ENCODE peak calls at places on chromosomes 6 and 20, in seven cellular contexts. Q is brain microvascular endothelial cell, R is T-helper 1 cell, E is Right ventricle myocardium superior, X is mucosa of gallbladder, K is NCI-H510A, W is AG10803. J is an unnamed sample.

GRCh38 chr6:139587469-139587868 is 213.0 kb upstream of the CITED2 start:
- DNase-seq in R (no peak), K (no peak), Q (peak), X (no peak), E (no peak), W (peak), J (no peak)

GRCh38 chr20:24782801-24783630 is 166.1 kb upstream of the CST7 start:
- DNase-seq in X (no peak), K (no peak), E (no peak), Q (no peak), R (no peak), W (no peak), J (no peak)

GRCh38 chr6:108541843-108542795 is 18.6 kb upstream of the FOXO3 start:
- DNase-seq in Q (peak), W (peak), X (peak), R (peak), K (peak), E (peak), J (no peak)

GRCh38 chr6:55456016-55456415 is 123.0 kb downstream of the HMGCLL1 start:
- DNase-seq in W (peak), X (no peak), E (no peak), K (no peak), R (no peak), Q (no peak), J (no peak)

GRCh38 chr6:1110164-1110563 is 201.7 kb upstream of the FOXQ1 start:
- DNase-seq in E (no peak), R (no peak), Q (no peak), W (no peak), X (no peak), K (no peak), J (no peak)

GRCh38 chr6:38158762-38159350 is 339.3 kb downstream of the ZFAND3 start:
- DNase-seq in E (no peak), X (no peak), Q (no peak), W (no peak), R (no peak), K (no peak), J (no peak)

GRCh38 chr6:125154184-125155135 is 887 bp downstream of the TPD52L1 start:
- DNase-seq in E (peak), X (peak), R (peak), W (no peak), Q (no peak), K (peak), J (no peak)

GRCh38 chr6:453152-453551 is 61.6 kb downstream of the IRF4 start:
- DNase-seq in K (no peak), X (peak), W (peak), R (no peak), E (peak), Q (no peak), J (no peak)

GRCh38 chr6:105204331-105204730 is 24.5 kb upstream of the POPDC3 start:
- DNase-seq in E (no peak), R (no peak), Q (no peak), X (no peak), W (peak), K (no peak), J (no peak)

GRCh38 chr6:127069659-127070279 is 48.7 kb upstream of the RSPO3 start:
- DNase-seq in E (no peak), R (no peak), X (no peak), W (peak), Q (peak), K (no peak), J (no peak)

GRCh38 chr6:71533939-71534379 is 245.3 kb downstream of the OGFRL1 start:
- DNase-seq in K (no peak), X (no peak), Q (no peak), R (no peak), E (no peak), W (peak), J (no peak)

GRCh38 chr6:170040115-170040500 is 250.8 kb downstream of the DLL1 start:
- DNase-seq in R (no peak), X (no peak), W (no peak), K (no peak), E (peak), Q (no peak), J (no peak)

GRCh38 chr6:113695506-113695905 is 161.6 kb upstream of the MARCKS start:
- DNase-seq in Q (no peak), W (peak), K (no peak), X (no peak), E (no peak), R (no peak), J (no peak)

GRCh38 chr6:33075568-33076405 is at the start of gene HLA-DPB1:
- DNase-seq in K (no peak), X (peak), W (peak), Q (peak), R (peak), E (no peak), J (peak)

GRCh38 chr6:164013480-164014208 is 599.1 kb downstream of the QKI start:
- DNase-seq in X (no peak), E (no peak), W (no peak), K (no peak), R (no peak), Q (no peak), J (no peak)

GRCh38 chr6:87200469-87201174 is 45.3 kb downstream of the ZNF292 start:
- DNase-seq in R (no peak), X (no peak), K (no peak), Q (peak), E (peak), W (peak), J (no peak)

GRCh38 chr20:50799176-50799889 is 4.5 kb downstream of the BCAS4 start:
- DNase-seq in R (no peak), Q (no peak), X (no peak), E (no peak), W (no peak), K (no peak), J (no peak)

GRCh38 chr20:32387262-32387661 is 29.1 kb downstream of the ASXL1 start:
- DNase-seq in K (no peak), X (no peak), Q (peak), W (peak), R (peak), E (no peak), J (no peak)

GRCh38 chr20:10307359-10307735 is 88.7 kb downstream of the SNAP25 start:
- DNase-seq in R (no peak), K (no peak), X (no peak), W (no peak), E (no peak), Q (no peak), J (no peak)

GRCh38 chr20:13231031-13231752 is 10.1 kb downstream of the ISM1 start:
- DNase-seq in R (peak), K (no peak), X (no peak), Q (peak), W (no peak), E (no peak), J (peak)

GRCh38 chr20:63628246-63628975 is 1.5 kb upstream of the GMEB2 start:
- DNase-seq in K (peak), E (peak), R (peak), Q (peak), W (peak), X (no peak), J (peak)

GRCh38 chr20:15320941-15321340 is 983.5 kb upstream of the FLRT3 start:
- DNase-seq in E (no peak), R (no peak), X (no peak), K (no peak), Q (no peak), W (peak), J (no peak)

GRCh38 chr6:128521302-128521632 is 868 bp upstream of the PTPRK start:
- DNase-seq in Q (no peak), X (no peak), R (no peak), E (no peak), K (no peak), W (peak), J (no peak)

GRCh38 chr6:150241751-150242150 is 98.9 kb downstream of the PPP1R14C start:
- DNase-seq in Q (no peak), E (no peak), W (no peak), R (no peak), K (no peak), X (no peak), J (no peak)

GRCh38 chr6:84027340-84028183 is 6.0 kb upstream of the MRAP2 start:
- DNase-seq in E (no peak), W (peak), X (peak), K (no peak), R (no peak), Q (peak), J (no peak)

GRCh38 chr6:6684365-6684833 is 95.9 kb downstream of the LY86 start:
- DNase-seq in K (no peak), W (no peak), R (peak), Q (no peak), E (no peak), X (no peak), J (no peak)

GRCh38 chr6:113178349-113178748 is 678.8 kb upstream of the MARCKS start:
- DNase-seq in Q (no peak), W (no peak), X (no peak), E (no peak), K (no peak), R (no peak), J (no peak)